ENCODE peak calls at places on chromosome 12, in five cellular contexts. One of them, this sample, is unnamed.
A peak's percentile ranks its signal among the peaks of the same experiment; 100 is the strongest.

GRCh38 chr12:6276247-6276887 is 34.1 kb upstream of the PLEKHG6 start:
- DNase-seq in H1: no peak
- DNase-seq in prostate gland: no peak
- DNase-seq in CD8-positive, alpha-beta T cell: no peak
- DNase-seq in epithelial cell of esophagus: no peak
- DNase-seq in this sample: no peak

GRCh38 chr12:25792031-25792430 is 166.5 kb upstream of the RASSF8 start:
- DNase-seq in H1: no peak
- DNase-seq in prostate gland: no peak
- DNase-seq in CD8-positive, alpha-beta T cell: no peak
- DNase-seq in epithelial cell of esophagus: peak; percentile 84
- DNase-seq in this sample: no peak

GRCh38 chr12:76952995-76953394 is 74.2 kb upstream of the CSRP2 start:
- DNase-seq in H1: no peak
- DNase-seq in prostate gland: peak; percentile 7
- DNase-seq in CD8-positive, alpha-beta T cell: no peak
- DNase-seq in epithelial cell of esophagus: peak; percentile 95
- DNase-seq in this sample: peak; percentile 49

GRCh38 chr12:96194901-96195844 is 998 bp downstream of the ELK3 start:
- DNase-seq in H1: no peak
- DNase-seq in prostate gland: peak; percentile 44
- DNase-seq in CD8-positive, alpha-beta T cell: peak; percentile 88
- DNase-seq in epithelial cell of esophagus: peak; percentile 91
- DNase-seq in this sample: no peak

GRCh38 chr12:72024613-72025012 is 86.0 kb downstream of the TPH2 start:
- DNase-seq in H1: no peak
- DNase-seq in prostate gland: no peak
- DNase-seq in CD8-positive, alpha-beta T cell: no peak
- DNase-seq in epithelial cell of esophagus: peak; percentile 8
- DNase-seq in this sample: no peak

GRCh38 chr12:20445693-20446092 is 77.4 kb downstream of the PDE3A start:
- DNase-seq in H1: no peak
- DNase-seq in prostate gland: no peak
- DNase-seq in CD8-positive, alpha-beta T cell: no peak
- DNase-seq in epithelial cell of esophagus: no peak
- DNase-seq in this sample: no peak

GRCh38 chr12:52245962-52246577 is 13.0 kb downstream of the KRT7 start:
- DNase-seq in H1: no peak
- DNase-seq in prostate gland: no peak
- DNase-seq in CD8-positive, alpha-beta T cell: no peak
- DNase-seq in epithelial cell of esophagus: no peak
- DNase-seq in this sample: no peak

GRCh38 chr12:113058553-113058952 is 2.0 kb downstream of the DTX1 start:
- DNase-seq in H1: no peak
- DNase-seq in prostate gland: no peak
- DNase-seq in CD8-positive, alpha-beta T cell: no peak
- DNase-seq in epithelial cell of esophagus: no peak
- DNase-seq in this sample: no peak

GRCh38 chr12:112530941-112531340 is 112.2 kb downstream of the PTPN11 start:
- DNase-seq in H1: no peak
- DNase-seq in prostate gland: no peak
- DNase-seq in CD8-positive, alpha-beta T cell: no peak
- DNase-seq in epithelial cell of esophagus: no peak
- DNase-seq in this sample: no peak

GRCh38 chr12:2669560-2669959 is 125.2 kb upstream of the FKBP4 start:
- DNase-seq in H1: no peak
- DNase-seq in prostate gland: no peak
- DNase-seq in CD8-positive, alpha-beta T cell: no peak
- DNase-seq in epithelial cell of esophagus: no peak
- DNase-seq in this sample: no peak

GRCh38 chr12:12178545-12178944 is 88.3 kb downstream of the LRP6 start:
- DNase-seq in H1: no peak
- DNase-seq in prostate gland: no peak
- DNase-seq in CD8-positive, alpha-beta T cell: no peak
- DNase-seq in epithelial cell of esophagus: no peak
- DNase-seq in this sample: no peak

GRCh38 chr12:6233121-6233971 is 33.1 kb downstream of the CD9 start:
- DNase-seq in H1: no peak
- DNase-seq in prostate gland: no peak
- DNase-seq in CD8-positive, alpha-beta T cell: no peak
- DNase-seq in epithelial cell of esophagus: no peak
- DNase-seq in this sample: no peak

GRCh38 chr12:57152408-57153038 is 5.1 kb upstream of the LRP1-AS start:
- DNase-seq in H1: no peak
- DNase-seq in prostate gland: no peak
- DNase-seq in CD8-positive, alpha-beta T cell: no peak
- DNase-seq in epithelial cell of esophagus: peak; percentile 35
- DNase-seq in this sample: no peak

GRCh38 chr12:52183544-52183910 is 8.3 kb downstream of the KRT80 start:
- DNase-seq in H1: no peak
- DNase-seq in prostate gland: peak; percentile 44
- DNase-seq in CD8-positive, alpha-beta T cell: no peak
- DNase-seq in epithelial cell of esophagus: peak; percentile 65
- DNase-seq in this sample: no peak

GRCh38 chr12:117963836-117964235 is 5.0 kb downstream of the KSR2 start:
- DNase-seq in H1: no peak
- DNase-seq in prostate gland: no peak
- DNase-seq in CD8-positive, alpha-beta T cell: no peak
- DNase-seq in epithelial cell of esophagus: no peak
- DNase-seq in this sample: no peak

GRCh38 chr12:2281446-2281845 is 228.7 kb downstream of the CACNA1C start:
- DNase-seq in H1: no peak
- DNase-seq in prostate gland: no peak
- DNase-seq in CD8-positive, alpha-beta T cell: no peak
- DNase-seq in epithelial cell of esophagus: no peak
- DNase-seq in this sample: no peak

GRCh38 chr12:14416658-14417057 is 51.2 kb downstream of the ATF7IP start:
- DNase-seq in H1: no peak
- DNase-seq in prostate gland: no peak
- DNase-seq in CD8-positive, alpha-beta T cell: peak; percentile 55
- DNase-seq in epithelial cell of esophagus: peak; percentile 76
- DNase-seq in this sample: peak; percentile 32

GRCh38 chr12:80590085-80590484 is 117.3 kb upstream of the MYF6 start:
- DNase-seq in H1: no peak
- DNase-seq in prostate gland: no peak
- DNase-seq in CD8-positive, alpha-beta T cell: no peak
- DNase-seq in epithelial cell of esophagus: peak; percentile 11
- DNase-seq in this sample: no peak

GRCh38 chr12:21773263-21773741 is 1.2 kb downstream of the KCNJ8 start:
- DNase-seq in H1: peak; percentile 21
- DNase-seq in prostate gland: no peak
- DNase-seq in CD8-positive, alpha-beta T cell: no peak
- DNase-seq in epithelial cell of esophagus: no peak
- DNase-seq in this sample: no peak

GRCh38 chr12:91952916-91953315 is 192.7 kb downstream of the BTG1 start:
- DNase-seq in H1: no peak
- DNase-seq in prostate gland: peak; percentile 35
- DNase-seq in CD8-positive, alpha-beta T cell: no peak
- DNase-seq in epithelial cell of esophagus: no peak
- DNase-seq in this sample: peak; percentile 87

GRCh38 chr12:11779286-11779685 is 129.8 kb downstream of the ETV6 start:
- DNase-seq in H1: no peak
- DNase-seq in prostate gland: no peak
- DNase-seq in CD8-positive, alpha-beta T cell: no peak
- DNase-seq in epithelial cell of esophagus: peak; percentile 23
- DNase-seq in this sample: no peak

GRCh38 chr12:21998782-21999181 is 47.2 kb upstream of the CMAS start:
- DNase-seq in H1: no peak
- DNase-seq in prostate gland: no peak
- DNase-seq in CD8-positive, alpha-beta T cell: no peak
- DNase-seq in epithelial cell of esophagus: no peak
- DNase-seq in this sample: no peak

GRCh38 chr12:116666305-116666673 is 71.6 kb downstream of the SPRING1 start:
- DNase-seq in H1: no peak
- DNase-seq in prostate gland: no peak
- DNase-seq in CD8-positive, alpha-beta T cell: no peak
- DNase-seq in epithelial cell of esophagus: no peak
- DNase-seq in this sample: no peak
- H3K4me3 ChIP-seq in H1: no peak overlapping the region
- H3K4me3 ChIP-seq in prostate gland: no peak overlapping the region
- H3K4me3 ChIP-seq in CD8-positive, alpha-beta T cell: no peak overlapping the region
- H3K4me3 ChIP-seq in epithelial cell of esophagus: no peak overlapping the region
- H3K4me3 ChIP-seq in this sample: no peak overlapping the region

GRCh38 chr12:68253504-68253903 is at the start of gene IL22:
- DNase-seq in H1: no peak
- DNase-seq in prostate gland: no peak
- DNase-seq in CD8-positive, alpha-beta T cell: no peak
- DNase-seq in epithelial cell of esophagus: no peak
- DNase-seq in this sample: no peak

GRCh38 chr12:68246350-68246749 is 7.1 kb downstream of the IL22 start:
- DNase-seq in H1: no peak
- DNase-seq in prostate gland: no peak
- DNase-seq in CD8-positive, alpha-beta T cell: no peak
- DNase-seq in epithelial cell of esophagus: no peak
- DNase-seq in this sample: no peak

GRCh38 chr12:68252077-68252476 is 1.3 kb downstream of the IL22 start:
- DNase-seq in H1: no peak
- DNase-seq in prostate gland: no peak
- DNase-seq in CD8-positive, alpha-beta T cell: no peak
- DNase-seq in epithelial cell of esophagus: no peak
- DNase-seq in this sample: no peak

GRCh38 chr12:68247785-68248184 is 5.6 kb downstream of the IL22 start:
- DNase-seq in H1: no peak
- DNase-seq in prostate gland: no peak
- DNase-seq in CD8-positive, alpha-beta T cell: no peak
- DNase-seq in epithelial cell of esophagus: no peak
- DNase-seq in this sample: no peak

DNA sequence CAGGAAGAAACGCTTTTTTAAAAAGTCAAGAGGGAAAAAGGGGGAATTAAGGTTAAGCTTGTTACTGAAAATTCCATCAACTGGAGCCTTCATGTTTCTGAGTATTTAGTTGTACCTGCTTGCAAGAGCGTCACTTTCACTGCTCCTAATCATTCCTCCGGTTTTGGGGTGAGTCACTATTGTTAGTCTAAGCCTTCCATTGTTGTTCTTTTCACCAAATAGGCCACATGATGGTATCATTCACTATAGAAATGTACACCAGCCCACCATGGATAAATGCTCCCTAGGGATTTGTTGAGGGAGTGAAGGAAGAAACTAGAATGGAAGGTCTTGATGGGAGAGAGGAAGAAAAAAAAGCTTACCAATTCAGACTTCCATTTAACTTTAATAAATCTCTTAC is 3.0 kb downstream of the IL22 start:
- DNase-seq in H1: no peak
- DNase-seq in prostate gland: no peak
- DNase-seq in CD8-positive, alpha-beta T cell: no peak
- DNase-seq in epithelial cell of esophagus: peak; percentile 67
- DNase-seq in this sample: no peak
- TF ChIP-seq CTCF in H1: no peak
- TF ChIP-seq CTCF in prostate gland: no peak
- TF ChIP-seq CTCF in CD8-positive, alpha-beta T cell: no peak
- TF ChIP-seq CTCF in epithelial cell of esophagus: no peak
- TF ChIP-seq CTCF in this sample: no peak

GRCh38 chr12:49432616-49433015 is 65.4 kb downstream of the SPATS2 start:
- DNase-seq in H1: no peak
- DNase-seq in prostate gland: no peak
- DNase-seq in CD8-positive, alpha-beta T cell: no peak
- DNase-seq in epithelial cell of esophagus: no peak
- DNase-seq in this sample: no peak

DNA sequence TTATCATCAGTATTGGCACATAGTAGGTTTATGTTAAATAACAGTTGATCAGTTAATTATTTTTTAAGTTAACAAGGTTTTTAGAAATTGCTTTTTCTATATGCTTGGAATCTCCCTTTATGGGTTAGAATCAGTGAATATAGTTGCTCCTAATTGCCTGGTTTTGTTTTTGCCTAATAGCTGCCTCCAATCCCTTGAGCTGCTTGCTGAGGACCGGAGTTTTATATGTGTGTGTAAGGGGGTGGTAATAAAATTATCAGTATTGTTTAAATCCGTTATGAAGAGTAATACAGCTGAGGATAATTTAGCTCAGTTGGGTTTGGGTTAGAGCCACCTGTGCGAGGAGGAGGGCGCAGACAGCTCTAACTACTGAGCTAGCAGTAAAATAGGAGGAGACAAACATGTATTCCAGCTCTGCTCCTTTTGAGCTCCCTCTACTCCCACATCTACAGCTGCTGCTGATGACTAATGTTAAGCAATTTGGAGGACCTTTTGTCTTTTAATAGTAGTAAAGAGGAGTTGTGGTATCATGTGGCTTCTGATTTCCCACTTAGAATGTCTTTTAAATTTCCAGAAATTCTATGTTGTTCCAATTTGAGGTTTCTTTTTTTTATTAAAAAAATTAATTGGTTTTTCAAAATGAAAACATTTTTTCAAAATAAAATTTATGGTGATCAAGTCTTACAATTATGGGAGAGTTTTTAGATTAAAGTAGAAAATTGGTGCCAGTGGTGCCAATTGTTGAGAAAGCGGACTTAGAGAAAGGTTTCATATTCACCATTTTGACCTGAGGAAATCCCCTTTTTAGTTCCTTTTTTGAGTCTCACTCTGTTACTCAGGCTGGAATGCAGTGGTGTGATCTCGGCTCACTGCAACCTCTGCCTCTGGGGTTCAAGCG is 61.6 kb downstream of the SPATS2 start:
- DNase-seq in H1: no peak
- DNase-seq in prostate gland: no peak
- DNase-seq in CD8-positive, alpha-beta T cell: no peak
- DNase-seq in epithelial cell of esophagus: peak; percentile 65
- DNase-seq in this sample: no peak
- H3K4me3 ChIP-seq in H1: no peak overlapping the region
- H3K4me3 ChIP-seq in prostate gland: no peak overlapping the region
- H3K4me3 ChIP-seq in CD8-positive, alpha-beta T cell: no peak overlapping the region
- H3K4me3 ChIP-seq in epithelial cell of esophagus: no peak overlapping the region
- H3K4me3 ChIP-seq in this sample: no peak overlapping the region

DNA sequence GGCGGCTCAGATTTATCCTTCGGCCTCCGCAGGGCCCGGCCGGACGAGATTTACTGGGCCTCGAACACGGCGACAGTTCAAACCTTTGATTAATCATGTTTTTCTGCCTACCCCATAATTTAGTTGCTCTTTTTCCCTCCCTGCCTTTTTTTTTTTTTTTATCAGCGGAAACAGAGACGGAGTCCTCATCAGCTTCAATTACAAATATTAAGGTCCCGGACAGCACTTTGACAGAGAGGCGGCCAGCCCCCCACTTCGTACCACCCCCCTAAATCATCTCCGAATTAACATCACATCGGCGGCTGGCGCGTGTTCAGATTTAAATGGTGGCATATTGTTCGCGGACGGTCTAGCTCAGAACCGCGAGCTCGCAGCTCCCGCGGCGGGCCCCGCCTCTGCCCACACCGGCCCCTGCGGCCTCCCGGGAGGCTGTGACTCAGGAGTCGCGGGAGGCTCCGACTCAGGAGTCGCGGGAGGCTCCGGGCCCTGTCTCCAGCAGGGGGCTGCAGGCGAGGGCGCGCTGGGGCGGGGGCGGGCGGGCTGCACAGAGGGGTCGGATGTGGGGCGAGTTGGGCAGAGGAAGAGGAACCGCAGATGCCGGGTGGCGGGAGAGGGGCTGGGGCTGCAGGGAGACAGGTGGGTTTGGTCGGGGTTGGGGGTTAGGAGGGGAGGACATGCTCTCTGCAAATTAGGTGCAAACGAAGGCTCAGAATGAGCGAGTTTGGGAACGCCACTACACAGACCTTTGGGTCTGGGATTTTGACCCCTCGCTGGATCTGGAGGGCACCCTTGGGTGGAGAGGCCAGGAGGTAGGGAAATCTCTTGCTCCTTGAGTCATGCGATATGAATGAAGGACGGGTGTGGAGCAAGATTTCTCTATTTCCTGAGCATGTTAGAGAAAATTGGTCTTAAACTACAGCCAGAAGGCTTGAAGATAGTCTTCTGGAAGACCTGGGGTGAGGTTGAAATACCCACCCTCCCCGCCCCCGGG is 19.6 kb upstream of the ATP5MC2 start:
- DNase-seq in H1: no peak
- DNase-seq in prostate gland: no peak
- DNase-seq in CD8-positive, alpha-beta T cell: no peak
- DNase-seq in epithelial cell of esophagus: peak; percentile 83
- DNase-seq in this sample: no peak
- TF ChIP-seq CTCF in H1: no peak
- TF ChIP-seq CTCF in prostate gland: no peak
- TF ChIP-seq CTCF in CD8-positive, alpha-beta T cell: no peak
- TF ChIP-seq CTCF in epithelial cell of esophagus: no peak
- TF ChIP-seq CTCF in this sample: no peak